ENCODE peak calls at places on chromosomes 2 and 18, in four cellular contexts. M is foreskin keratinocyte, H is body of pancreas, F is astrocyte. D is an unnamed sample.

GRCh38 chr2:112166801-112167499 is 28.8 kb downstream of the FBLN7 start:
- DNase-seq in M (no peak), F (no peak), H (no peak), D (no peak)

GRCh38 chr2:231494669-231495068 is 30.4 kb upstream of the NCL start:
- DNase-seq in M (no peak), H (no peak), F (no peak), D (no peak)

GRCh38 chr2:216495656-216496055 is 3.0 kb upstream of the RPL37A start:
- DNase-seq in F (peak; percentile 49), H (no peak), M (no peak), D (no peak)

GRCh38 chr18:77103991-77104521 is 28.5 kb downstream of the MBP start:
- DNase-seq in H (no peak), F (no peak), M (no peak), D (no peak)

GRCh38 chr18:48949606-48950535 is 894 bp downstream of the SMAD7 start:
- DNase-seq in H (peak; percentile 55), F (no peak), M (peak; percentile 32), D (peak; percentile 60)

GRCh38 chr2:218145124-218145523 is 19.3 kb downstream of the CXCR2 start:
- DNase-seq in H (peak; percentile 22), M (no peak), F (no peak), D (no peak)

GRCh38 chr2:115771516-115771915 is 1329.1 kb downstream of the DPP10 start:
- DNase-seq in M (no peak), F (no peak), H (no peak), D (no peak)

GRCh38 chr18:23811176-23811575 is 121.9 kb downstream of the LAMA3 start:
- DNase-seq in F (no peak), M (no peak), H (no peak), D (no peak)

GRCh38 chr2:197677483-197677882 is 2.1 kb upstream of the RFTN2 start:
- DNase-seq in H (no peak), F (no peak), M (peak; percentile 6), D (no peak)

GRCh38 chr2:224055101-224055500 is 16.0 kb upstream of the SERPINE2 start:
- DNase-seq in M (no peak), H (no peak), F (no peak), D (peak; percentile 16)

GRCh38 chr2:127577973-127578372 is 42.5 kb downstream of the MYO7B start:
- DNase-seq in F (no peak), H (no peak), M (no peak), D (no peak)

GRCh38 chr2:202278036-202278760 is 12.6 kb downstream of the NOP58 start:
- DNase-seq in M (peak; percentile 60), H (no peak), F (peak; percentile 63), D (peak; percentile 71)

GRCh38 chr2:96082211-96083063 is 33.9 kb downstream of the ADRA2B start:
- DNase-seq in F (no peak), H (no peak), M (no peak), D (no peak)
- H3K27ac ChIP-seq in F (no peak overlapping the region), H (no peak overlapping the region), M (no peak overlapping the region), D (no peak overlapping the region)

GRCh38 chr2:3357926-3358325 is 19.7 kb downstream of the EIPR1 start:
- DNase-seq in H (no peak), M (no peak), F (no peak), D (no peak)

GRCh38 chr2:3355951-3356569 is 21.6 kb downstream of the EIPR1 start:
- DNase-seq in M (no peak), H (peak; percentile 21), F (no peak), D (no peak)

GRCh38 chr2:3354986-3355385 is 22.6 kb downstream of the EIPR1 start:
- DNase-seq in H (no peak), M (no peak), F (no peak), D (no peak)

GRCh38 chr2:3361518-3362438 is 15.8 kb downstream of the EIPR1 start:
- DNase-seq in H (no peak), F (no peak), M (no peak), D (no peak)

DNA sequence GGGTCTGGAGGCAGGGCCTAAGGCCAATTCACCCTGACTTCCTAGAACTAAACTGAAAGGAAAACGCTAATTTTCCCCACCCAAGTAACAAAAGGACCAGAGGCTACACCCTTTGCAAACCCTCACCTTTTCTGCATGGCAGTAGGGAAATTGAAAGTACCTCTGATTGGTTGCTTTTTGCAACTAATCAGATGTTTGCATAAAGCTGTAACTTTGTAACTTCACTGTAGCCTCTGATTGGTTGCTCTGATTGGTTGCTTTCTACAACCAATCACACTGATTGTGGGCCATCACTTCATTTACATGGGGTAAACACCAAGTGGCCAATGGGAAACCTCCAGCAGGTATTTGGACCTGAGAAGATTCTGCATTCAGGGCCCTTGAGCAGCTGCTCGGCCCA is 20.8 kb downstream of the EIPR1 start:
- DNase-seq in F (no peak), M (no peak), H (no peak), D (no peak)
- H3K27ac ChIP-seq in F (no peak overlapping the region), M (no peak overlapping the region), H (peak overlapping the region; percentile 49), D (no peak overlapping the region)

GRCh38 chr2:110675679-110676078 is 2.2 kb downstream of the BUB1 start:
- DNase-seq in H (no peak), F (no peak), M (no peak), D (no peak)
- H3K27ac ChIP-seq in H (no peak overlapping the region), F (no peak overlapping the region), M (no peak overlapping the region), D (no peak overlapping the region)

DNA sequence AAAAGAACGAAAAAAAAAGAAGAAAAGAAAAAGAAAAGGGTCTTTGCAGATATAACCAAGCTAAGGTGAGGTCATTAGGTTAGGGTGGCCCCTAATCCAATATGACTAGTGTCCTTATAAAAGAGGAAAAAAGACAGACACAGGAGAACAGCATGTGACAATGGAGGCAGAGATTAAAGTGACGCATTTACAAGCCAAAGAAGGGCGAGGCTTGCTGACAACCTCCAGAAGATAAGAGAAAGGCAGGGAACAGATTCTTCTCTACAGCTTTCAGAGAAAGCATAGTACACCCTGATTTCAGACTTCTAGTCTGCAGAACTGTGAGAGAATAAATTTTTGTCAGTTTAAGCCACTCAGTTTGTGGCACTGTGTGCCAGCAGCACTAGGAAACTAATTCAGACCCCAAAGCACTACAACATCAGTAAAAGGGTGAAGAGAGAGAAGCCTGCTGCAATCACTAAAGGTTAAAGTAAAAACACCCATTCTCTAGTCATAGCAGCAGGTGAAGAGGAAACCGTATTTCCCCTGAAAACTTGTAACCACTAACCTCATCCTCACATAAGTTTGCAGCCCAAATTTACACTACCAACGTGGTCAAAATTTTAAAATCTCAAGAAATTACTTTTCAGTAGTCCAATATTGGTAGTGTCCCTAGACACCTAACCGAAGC is 17.6 kb downstream of the REEP1 start:
- DNase-seq in F (no peak), M (no peak), H (no peak), D (no peak)
- H3K27ac ChIP-seq in F (no peak overlapping the region), M (no peak overlapping the region), H (no peak overlapping the region), D (no peak overlapping the region)

GRCh38 chr2:200472853-200473464 is 36.9 kb downstream of the KCTD18 start:
- DNase-seq in M (no peak), H (no peak), F (no peak), D (no peak)

GRCh38 chr2:200477667-200478121 is 32.2 kb downstream of the KCTD18 start:
- DNase-seq in M (no peak), F (no peak), H (no peak), D (no peak)

GRCh38 chr2:200479617-200480292 is 30.1 kb downstream of the KCTD18 start:
- DNase-seq in F (peak; percentile 73), M (peak; percentile 41), H (no peak), D (peak; percentile 28)

GRCh38 chr2:200475795-200476194 is 34.1 kb downstream of the KCTD18 start:
- DNase-seq in H (no peak), F (no peak), M (no peak), D (no peak)

GRCh38 chr2:200476836-200477235 is 33.0 kb downstream of the KCTD18 start:
- DNase-seq in F (no peak), H (no peak), M (no peak), D (no peak)
- H3K27ac ChIP-seq in F (no peak overlapping the region), H (no peak overlapping the region), M (no peak overlapping the region), D (no peak overlapping the region)

GRCh38 chr18:35246831-35247230 is 6.0 kb downstream of the ZNF397 start:
- DNase-seq in H (no peak), M (no peak), F (no peak), D (no peak)
- H3K27ac ChIP-seq in H (no peak overlapping the region), M (no peak overlapping the region), F (no peak overlapping the region), D (no peak overlapping the region)

GRCh38 chr2:172214252-172214651 is 111.6 kb upstream of the DLX2 start:
- DNase-seq in F (no peak), M (peak; percentile 76), H (no peak), D (peak; percentile 82)

GRCh38 chr2:172213116-172213515 is 110.4 kb upstream of the DLX2 start:
- DNase-seq in H (no peak), M (no peak), F (no peak), D (no peak)

GRCh38 chr2:172216348-172216933 is 113.7 kb upstream of the DLX2 start:
- DNase-seq in F (no peak), M (peak; percentile 73), H (no peak), D (no peak)

GRCh38 chr2:172215172-172215935 is 112.7 kb upstream of the DLX2 start:
- DNase-seq in F (no peak), H (no peak), M (peak; percentile 52), D (peak; percentile 52)

DNA sequence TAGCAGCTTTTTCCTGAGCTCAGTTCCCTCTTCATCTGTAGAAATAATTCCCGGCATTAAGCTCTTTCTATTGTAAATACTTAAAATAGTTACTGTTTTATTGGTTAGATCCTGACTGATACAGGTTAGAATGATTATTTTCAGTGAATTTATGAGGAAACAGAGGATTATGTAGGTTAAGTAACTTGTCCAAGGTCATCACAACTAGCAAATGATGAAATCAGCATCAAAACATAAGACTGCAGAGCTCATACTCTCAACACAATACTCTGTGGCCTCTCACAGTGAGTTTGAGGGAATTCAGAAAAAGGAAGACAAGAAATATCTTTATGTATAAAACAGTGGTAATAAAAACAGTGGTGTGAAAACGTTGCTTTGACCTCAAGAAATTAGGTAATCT is 113.2 kb upstream of the DLX2 start:
- DNase-seq in M (no peak), F (no peak), H (no peak), D (no peak)
- H3K27ac ChIP-seq in M (no peak overlapping the region), F (no peak overlapping the region), H (no peak overlapping the region), D (peak overlapping the region; percentile 18)